ENCODE peak calls at places on chromosomes 3 and 15, in ten cellular contexts. R, I, A, Z, V, S, Y, J, U and K are unnamed samples.

GRCh38 chr15:35206060-35206675 is 121.1 kb upstream of the NANOGP8 start:
- DNase-seq in R (no peak), I (peak; percentile 55), A (no peak), Z (no peak), V (no peak), S (no peak), Y (peak; percentile 7), J (no peak), U (no peak), K (peak; percentile 6)

GRCh38 chr3:70871909-70872656 is 559.6 kb upstream of the MDFIC2 start:
- DNase-seq in R (no peak), I (peak; percentile 46), A (no peak), Z (no peak), V (no peak), S (peak; percentile 96), Y (no peak), J (no peak), U (peak; percentile 35), K (no peak)

GRCh38 chr3:37111199-37111598 is 63.2 kb downstream of the LRRFIP2 start:
- DNase-seq in R (no peak), I (no peak), A (no peak), Z (no peak), V (no peak), S (no peak), Y (no peak), J (no peak), U (no peak), K (no peak)

GRCh38 chr3:115227461-115227860 is 80.4 kb upstream of the ZBTB20 start:
- DNase-seq in R (no peak), I (no peak), A (no peak), Z (no peak), V (no peak), S (no peak), Y (no peak), J (no peak), U (no peak), K (no peak)

GRCh38 chr3:48222616-48223513 is at the start of gene CAMP:
- DNase-seq in R (no peak), I (peak; percentile 33), A (peak; percentile 86), Z (peak; percentile 93), V (peak; percentile 54), S (peak; percentile 33), Y (no peak), J (peak; percentile 61), U (peak; percentile 79), K (peak; percentile 58)

GRCh38 chr15:74300057-74300620 is 64.0 kb downstream of the CCDC33 start:
- DNase-seq in R (no peak), I (no peak), A (no peak), Z (no peak), V (no peak), S (no peak), Y (no peak), J (no peak), U (no peak), K (no peak)

GRCh38 chr15:60118564-60119080 is 114.5 kb downstream of the FOXB1 start:
- DNase-seq in R (no peak), I (no peak), A (no peak), Z (no peak), V (no peak), S (no peak), Y (no peak), J (no peak), U (no peak), K (no peak)

GRCh38 chr3:33218072-33218445 is 551 bp downstream of the SUSD5 start:
- DNase-seq in R (no peak), I (no peak), A (no peak), Z (no peak), V (no peak), S (peak; percentile 23), Y (no peak), J (no peak), U (no peak), K (peak; percentile 9)

GRCh38 chr3:141050576-141050912 is 603 bp upstream of the SPSB4 start:
- DNase-seq in R (no peak), I (peak; percentile 6), A (no peak), Z (no peak), V (no peak), S (no peak), Y (no peak), J (no peak), U (no peak), K (peak; percentile 34)

GRCh38 chr3:141052570-141053069 is 1.5 kb downstream of the SPSB4 start:
- DNase-seq in R (peak; percentile 89), I (no peak), A (no peak), Z (no peak), V (no peak), S (no peak), Y (no peak), J (no peak), U (peak; percentile 73), K (peak; percentile 77)

GRCh38 chr3:141049681-141050080 is 1.5 kb upstream of the SPSB4 start:
- DNase-seq in R (no peak), I (peak; percentile 18), A (no peak), Z (no peak), V (no peak), S (no peak), Y (no peak), J (no peak), U (no peak), K (peak; percentile 47)

GRCh38 chr3:141050913-141051632 is at the start of gene SPSB4:
- DNase-seq in R (peak; percentile 95), I (peak; percentile 47), A (peak; percentile 91), Z (no peak), V (peak; percentile 21), S (peak; percentile 53), Y (peak; percentile 28), J (peak; percentile 72), U (peak; percentile 91), K (peak; percentile 92)

GRCh38 chr3:141051641-141052569 is 758 bp downstream of the SPSB4 start:
- DNase-seq in R (peak; percentile 80), I (peak; percentile 37), A (peak; percentile 83), Z (no peak), V (no peak), S (peak; percentile 38), Y (no peak), J (no peak), U (peak; percentile 50), K (peak; percentile 71)
- H3K4me3 ChIP-seq in R (peak overlapping the region; percentile 86), I (peak overlapping the region; percentile 45), A (peak overlapping the region; percentile 74), Z (peak overlapping the region; percentile 45), V (peak overlapping the region; percentile 49), S (peak overlapping the region; percentile 47), Y (no peak overlapping the region), J (peak overlapping the region; percentile 65), U (peak overlapping the region; percentile 14), K (peak overlapping the region; percentile 90)

GRCh38 chr3:64056616-64057165 is 33.4 kb upstream of the PSMD6 start:
- DNase-seq in R (no peak), I (no peak), A (no peak), Z (no peak), V (no peak), S (peak; percentile 36), Y (no peak), J (no peak), U (no peak), K (no peak)

GRCh38 chr3:64061628-64062027 is 38.3 kb upstream of the PSMD6 start:
- DNase-seq in R (no peak), I (no peak), A (no peak), Z (no peak), V (no peak), S (no peak), Y (no peak), J (no peak), U (no peak), K (no peak)

GRCh38 chr3:64059484-64059883 is 36.2 kb upstream of the PSMD6 start:
- DNase-seq in R (no peak), I (no peak), A (no peak), Z (no peak), V (no peak), S (no peak), Y (no peak), J (no peak), U (no peak), K (no peak)

GRCh38 chr3:64057231-64057630 is 33.9 kb upstream of the PSMD6 start:
- DNase-seq in R (no peak), I (no peak), A (no peak), Z (no peak), V (no peak), S (no peak), Y (no peak), J (no peak), U (no peak), K (no peak)

DNA sequence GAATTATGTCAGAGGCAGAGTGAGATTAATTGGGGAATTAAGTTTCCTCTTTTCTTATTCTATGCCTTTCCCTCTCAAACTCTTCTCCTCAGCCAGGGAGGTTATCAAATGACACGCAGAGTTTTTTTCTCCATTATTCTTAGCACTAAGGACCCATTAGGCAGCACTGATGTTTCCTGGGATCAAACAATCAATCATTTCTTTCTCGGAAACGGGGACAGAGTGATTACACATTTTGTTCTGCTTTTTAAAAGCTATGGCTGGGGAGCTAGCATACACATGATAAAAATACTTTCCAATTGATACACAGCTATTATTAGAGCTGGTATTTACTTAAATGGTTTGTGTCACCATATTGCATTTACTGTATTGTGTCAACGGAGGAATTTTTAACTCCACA is 35.3 kb upstream of the PSMD6 start:
- DNase-seq in R (no peak), I (no peak), A (no peak), Z (no peak), V (no peak), S (no peak), Y (no peak), J (no peak), U (no peak), K (no peak)
- H3K4me1 ChIP-seq in R (peaks cover 21% of the 10 kb centered on the region), I (peaks cover 39% of the 10 kb centered on the region), A (peaks cover 3% of the 10 kb centered on the region), Z (no peaks in the 10 kb centered on the region), V (peaks cover 3% of the 10 kb centered on the region), S (no peaks in the 10 kb centered on the region), Y (no peaks in the 10 kb centered on the region), J (no peaks in the 10 kb centered on the region), U (no peaks in the 10 kb centered on the region), K (peaks cover 3% of the 10 kb centered on the region)

GRCh38 chr3:141311170-141311495 is 57.2 kb upstream of the ZBTB38 start:
- DNase-seq in R (no peak), I (no peak), A (no peak), Z (no peak), V (no peak), S (no peak), Y (no peak), J (no peak), U (no peak), K (no peak)

GRCh38 chr3:141312359-141313090 is 55.8 kb upstream of the ZBTB38 start:
- DNase-seq in R (no peak), I (no peak), A (no peak), Z (no peak), V (no peak), S (no peak), Y (no peak), J (no peak), U (no peak), K (no peak)

GRCh38 chr3:141316851-141317250 is 51.5 kb upstream of the ZBTB38 start:
- DNase-seq in R (no peak), I (no peak), A (no peak), Z (no peak), V (no peak), S (no peak), Y (no peak), J (no peak), U (no peak), K (no peak)

GRCh38 chr3:141311496-141312358 is 56.6 kb upstream of the ZBTB38 start:
- DNase-seq in R (peak; percentile 98), I (peak; percentile 98), A (peak; percentile 99), Z (peak; percentile 98), V (peak; percentile 100), S (peak; percentile 96), Y (peak; percentile 96), J (peak; percentile 97), U (peak; percentile 99), K (peak; percentile 99)

DNA sequence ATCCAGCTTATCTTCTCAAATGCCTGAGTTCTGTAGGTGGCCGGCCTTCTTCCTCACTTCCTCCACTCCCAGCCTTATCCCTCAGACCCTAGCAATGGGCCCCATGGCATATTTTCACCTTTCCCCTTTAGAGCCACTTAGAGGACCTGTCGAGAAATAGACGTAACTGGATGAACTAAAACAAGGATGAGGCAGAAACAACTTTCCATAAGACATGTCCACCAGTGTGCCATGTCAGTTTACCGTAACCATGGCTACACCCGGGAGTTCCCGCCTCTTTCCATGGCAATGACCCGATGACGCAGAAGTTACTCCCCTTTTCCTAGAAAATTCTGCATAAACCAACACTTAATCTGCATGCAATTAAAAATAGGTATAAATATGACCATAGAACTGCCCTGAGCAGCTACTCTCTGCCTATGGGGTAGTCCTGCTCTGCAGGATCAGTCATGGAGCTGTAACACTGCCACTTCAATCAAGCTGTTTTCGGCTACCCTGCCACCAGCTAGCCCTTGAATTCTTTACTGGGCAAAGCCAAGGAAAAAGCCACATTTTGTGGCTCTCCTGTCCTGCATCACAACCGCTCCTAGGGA is 55.1 kb upstream of the ZBTB38 start:
- DNase-seq in R (no peak), I (no peak), A (no peak), Z (no peak), V (no peak), S (no peak), Y (no peak), J (no peak), U (no peak), K (no peak)
- H3K4me3 ChIP-seq in R (no peak overlapping the region), I (no peak overlapping the region), A (no peak overlapping the region), Z (no peak overlapping the region), V (no peak overlapping the region), S (no peak overlapping the region), Y (no peak overlapping the region), J (no peak overlapping the region), U (no peak overlapping the region), K (no peak overlapping the region)

DNA sequence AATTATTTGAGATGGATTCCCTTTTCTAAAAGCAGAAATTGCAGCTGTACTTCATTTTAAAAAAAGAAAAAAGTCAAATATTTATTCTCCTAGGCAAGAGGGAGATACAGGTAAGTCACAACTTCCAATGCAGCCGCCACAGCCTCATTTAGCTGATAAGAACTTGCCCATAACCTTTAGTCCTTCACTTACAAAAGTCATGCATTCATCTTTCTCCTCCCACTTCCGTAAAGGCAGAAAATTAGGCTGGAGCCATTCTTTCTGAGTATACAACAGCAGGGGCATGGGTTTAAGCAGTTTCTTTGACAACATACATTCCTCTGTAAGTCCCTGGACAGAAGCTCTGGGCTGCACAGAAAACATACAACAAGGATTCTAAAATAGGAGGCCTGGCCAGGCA is 4.3 kb downstream of the SUCLG2 start:
- DNase-seq in R (no peak), I (no peak), A (no peak), Z (no peak), V (peak; percentile 29), S (no peak), Y (no peak), J (no peak), U (no peak), K (no peak)
- H3K4me1 ChIP-seq in R (peaks cover 13% of the 10 kb centered on the region), I (peaks cover 76% of the 10 kb centered on the region), A (peaks cover 2% of the 10 kb centered on the region), Z (peaks cover 28% of the 10 kb centered on the region), V (peaks cover 68% of the 10 kb centered on the region), S (peaks cover 9% of the 10 kb centered on the region), Y (peaks cover 23% of the 10 kb centered on the region), J (peaks cover 40% of the 10 kb centered on the region), U (peaks cover 61% of the 10 kb centered on the region), K (no peaks in the 10 kb centered on the region)